ENCODE peak calls at places on chromosomes 4 and X, in five cellular contexts. One of them, this sample, is unnamed.

GRCh38 chr4:575281-576141 is 584 bp downstream of the TMEM271 start:
- DNase-seq in Panc1: no peak
- DNase-seq in keratinocyte: peak
- DNase-seq in coronary artery: no peak
- DNase-seq in neural progenitor cell: peak
- DNase-seq in this sample: no peak

GRCh38 chrX:107449490-107450175 is at the start of gene FRMPD3:
- DNase-seq in coronary artery: no peak
- DNase-seq in neural progenitor cell: peak
- DNase-seq in keratinocyte: no peak
- DNase-seq in Panc1: no peak
- DNase-seq in this sample: no peak

GRCh38 chrX:109696146-109696740 is 36.8 kb downstream of the ACSL4 start:
- DNase-seq in keratinocyte: no peak
- DNase-seq in Panc1: no peak
- DNase-seq in neural progenitor cell: no peak
- DNase-seq in coronary artery: no peak
- DNase-seq in this sample: no peak

GRCh38 chr4:125749354-125749753 is 434.6 kb downstream of the FAT4 start:
- DNase-seq in neural progenitor cell: no peak
- DNase-seq in Panc1: no peak
- DNase-seq in keratinocyte: no peak
- DNase-seq in coronary artery: no peak
- DNase-seq in this sample: no peak

GRCh38 chrX:48489892-48490291 is 13.9 kb downstream of the FTSJ1 start:
- DNase-seq in keratinocyte: no peak
- DNase-seq in coronary artery: no peak
- DNase-seq in neural progenitor cell: no peak
- DNase-seq in Panc1: no peak
- DNase-seq in this sample: no peak

GRCh38 chr4:99352602-99353580 is at the start of gene ADH1C:
- DNase-seq in neural progenitor cell: no peak
- DNase-seq in coronary artery: no peak
- DNase-seq in keratinocyte: no peak
- DNase-seq in Panc1: no peak
- DNase-seq in this sample: no peak

GRCh38 chrX:108225456-108225730 is 133.8 kb downstream of the ATG4A start:
- DNase-seq in coronary artery: no peak
- DNase-seq in neural progenitor cell: no peak
- DNase-seq in Panc1: no peak
- DNase-seq in keratinocyte: no peak
- DNase-seq in this sample: no peak

GRCh38 chr4:13920901-13921300 is 293.4 kb upstream of the BOD1L1 start:
- DNase-seq in neural progenitor cell: no peak
- DNase-seq in coronary artery: no peak
- DNase-seq in Panc1: peak
- DNase-seq in keratinocyte: peak
- DNase-seq in this sample: no peak

GRCh38 chr4:128524311-128524710 is 236.7 kb upstream of the PGRMC2 start:
- DNase-seq in neural progenitor cell: no peak
- DNase-seq in keratinocyte: peak
- DNase-seq in coronary artery: no peak
- DNase-seq in Panc1: no peak
- DNase-seq in this sample: no peak

GRCh38 chr4:101795704-101796103 is 5.2 kb downstream of the BANK1 start:
- DNase-seq in neural progenitor cell: no peak
- DNase-seq in Panc1: no peak
- DNase-seq in coronary artery: no peak
- DNase-seq in keratinocyte: no peak
- DNase-seq in this sample: no peak

GRCh38 chrX:110403436-110403835 is 44.8 kb downstream of the RTL9 start:
- DNase-seq in keratinocyte: no peak
- DNase-seq in neural progenitor cell: no peak
- DNase-seq in coronary artery: no peak
- DNase-seq in Panc1: no peak
- DNase-seq in this sample: no peak

GRCh38 chr4:7831330-7831729 is 108.3 kb downstream of the AFAP1 start:
- DNase-seq in keratinocyte: no peak
- DNase-seq in neural progenitor cell: no peak
- DNase-seq in Panc1: no peak
- DNase-seq in coronary artery: peak
- DNase-seq in this sample: no peak

GRCh38 chr4:151808120-151808529 is 47.3 kb upstream of the GATB start:
- DNase-seq in keratinocyte: peak
- DNase-seq in neural progenitor cell: no peak
- DNase-seq in coronary artery: no peak
- DNase-seq in Panc1: no peak
- DNase-seq in this sample: no peak

GRCh38 chrX:101417981-101418841 is 10.2 kb downstream of the HNRNPH2 start:
- DNase-seq in keratinocyte: no peak
- DNase-seq in coronary artery: peak
- DNase-seq in Panc1: no peak
- DNase-seq in neural progenitor cell: peak
- DNase-seq in this sample: peak

GRCh38 chr4:37909690-37910486 is 19.0 kb downstream of the TBC1D1 start:
- DNase-seq in neural progenitor cell: no peak
- DNase-seq in Panc1: no peak
- DNase-seq in keratinocyte: no peak
- DNase-seq in coronary artery: no peak
- DNase-seq in this sample: no peak

DNA sequence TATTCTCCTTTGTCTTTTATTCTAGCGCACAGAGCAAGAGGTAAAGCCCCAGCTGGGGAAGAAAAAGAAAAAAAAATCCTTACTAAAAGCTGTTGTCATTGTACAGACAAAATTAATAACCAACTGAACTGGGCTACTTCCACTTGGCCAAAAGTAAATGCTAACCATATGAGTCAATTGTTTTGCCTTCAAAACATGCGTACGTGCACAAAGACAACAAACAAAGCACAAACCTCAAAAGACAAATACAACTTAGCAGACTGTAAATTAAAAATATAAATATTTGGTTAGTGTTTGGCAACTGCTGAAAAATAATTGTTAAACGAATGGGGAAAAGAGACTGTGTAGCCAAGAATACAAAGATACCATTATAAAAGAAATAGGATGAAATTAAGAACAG is 5.9 kb downstream of the EDA2R start:
- DNase-seq in neural progenitor cell: no peak
- DNase-seq in keratinocyte: no peak
- DNase-seq in Panc1: no peak
- DNase-seq in coronary artery: no peak
- DNase-seq in this sample: no peak
- H3K27ac ChIP-seq in neural progenitor cell: no peak
- H3K27ac ChIP-seq in keratinocyte: no peak
- H3K27ac ChIP-seq in Panc1: no peak
- H3K27ac ChIP-seq in coronary artery: no peak
- H3K27ac ChIP-seq in this sample: no peak

DNA sequence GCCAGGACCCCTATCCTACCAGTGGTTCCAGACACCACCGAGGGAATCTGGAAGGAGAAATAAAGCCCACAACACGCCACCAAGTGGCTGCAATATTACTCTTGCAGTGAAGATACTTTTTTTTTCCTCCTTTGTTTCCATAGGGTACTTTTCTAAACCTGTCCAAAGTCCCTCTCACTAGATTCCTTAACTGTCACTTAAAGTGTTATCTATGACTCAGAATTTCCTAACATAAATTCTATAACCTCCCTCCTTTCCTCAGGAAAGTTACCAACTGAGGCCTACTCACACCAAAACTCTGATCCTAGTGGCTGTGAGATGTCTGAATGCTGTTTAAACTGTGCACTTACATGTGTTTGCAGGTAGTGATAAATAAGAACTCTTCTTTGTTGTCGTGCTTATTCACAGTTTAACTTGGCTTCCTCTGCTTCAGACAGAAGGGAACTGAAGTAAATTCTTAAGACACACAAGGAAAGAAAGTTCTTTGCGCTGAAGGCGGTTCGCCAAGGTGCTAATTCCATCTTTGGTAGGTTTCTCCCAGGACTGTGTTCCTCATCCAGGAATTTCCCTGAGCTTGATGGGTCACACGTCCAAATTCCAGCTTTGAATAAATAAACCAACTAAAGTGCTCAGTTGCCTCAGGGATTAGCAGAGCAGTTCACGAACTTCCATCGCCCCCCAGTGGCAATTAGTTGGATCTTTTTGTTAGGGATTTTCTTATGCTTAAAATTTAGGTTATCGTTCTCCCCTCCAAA is 10.7 kb upstream of the HCCS start:
- DNase-seq in Panc1: no peak
- DNase-seq in coronary artery: no peak
- DNase-seq in keratinocyte: no peak
- DNase-seq in neural progenitor cell: peak
- DNase-seq in this sample: no peak
- TF ChIP-seq CTCF in Panc1: peak
- TF ChIP-seq CTCF in coronary artery: no peak
- TF ChIP-seq CTCF in keratinocyte: peak
- TF ChIP-seq CTCF in neural progenitor cell: peak
- TF ChIP-seq CTCF in this sample: peak

DNA sequence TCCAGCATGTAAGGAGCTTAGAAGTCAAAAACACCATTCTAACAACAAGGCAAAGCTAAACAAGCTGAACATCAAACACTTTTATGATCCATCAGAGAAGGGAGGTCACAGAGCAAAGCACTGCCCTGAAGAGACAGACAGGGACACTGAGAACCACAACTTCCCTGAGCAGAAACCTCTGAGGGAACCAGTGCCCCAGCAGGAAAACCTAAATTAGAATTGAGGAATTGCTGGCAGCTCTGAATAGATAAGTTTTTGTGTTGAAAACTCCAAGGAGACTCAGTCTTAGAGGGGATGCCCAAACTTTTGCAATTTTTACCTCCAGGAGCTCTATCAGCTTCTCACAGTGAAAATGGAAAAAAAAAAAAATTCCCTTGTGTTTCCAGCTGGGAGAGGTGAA is 83.0 kb upstream of the MAPK10 start:
- DNase-seq in Panc1: no peak
- DNase-seq in keratinocyte: no peak
- DNase-seq in coronary artery: no peak
- DNase-seq in neural progenitor cell: no peak
- DNase-seq in this sample: no peak
- H3K4me3 ChIP-seq in Panc1: no peak
- H3K4me3 ChIP-seq in keratinocyte: no peak
- H3K4me3 ChIP-seq in coronary artery: no peak
- H3K4me3 ChIP-seq in neural progenitor cell: no peak
- H3K4me3 ChIP-seq in this sample: no peak

GRCh38 chr4:185813133-185813532 is 1.1 kb upstream of the SORBS2 start:
- DNase-seq in Panc1: no peak
- DNase-seq in coronary artery: no peak
- DNase-seq in keratinocyte: no peak
- DNase-seq in neural progenitor cell: no peak
- DNase-seq in this sample: no peak

GRCh38 chr4:185809517-185810071 is 2.4 kb downstream of the SORBS2 start:
- DNase-seq in neural progenitor cell: no peak
- DNase-seq in keratinocyte: no peak
- DNase-seq in Panc1: no peak
- DNase-seq in coronary artery: no peak
- DNase-seq in this sample: no peak

GRCh38 chr4:185810746-185811508 is 1.1 kb downstream of the SORBS2 start:
- DNase-seq in coronary artery: no peak
- DNase-seq in keratinocyte: no peak
- DNase-seq in neural progenitor cell: peak
- DNase-seq in Panc1: no peak
- DNase-seq in this sample: no peak

GRCh38 chr4:185817403-185817818 is 5.4 kb upstream of the SORBS2 start:
- DNase-seq in keratinocyte: no peak
- DNase-seq in neural progenitor cell: no peak
- DNase-seq in Panc1: no peak
- DNase-seq in coronary artery: no peak
- DNase-seq in this sample: no peak

DNA sequence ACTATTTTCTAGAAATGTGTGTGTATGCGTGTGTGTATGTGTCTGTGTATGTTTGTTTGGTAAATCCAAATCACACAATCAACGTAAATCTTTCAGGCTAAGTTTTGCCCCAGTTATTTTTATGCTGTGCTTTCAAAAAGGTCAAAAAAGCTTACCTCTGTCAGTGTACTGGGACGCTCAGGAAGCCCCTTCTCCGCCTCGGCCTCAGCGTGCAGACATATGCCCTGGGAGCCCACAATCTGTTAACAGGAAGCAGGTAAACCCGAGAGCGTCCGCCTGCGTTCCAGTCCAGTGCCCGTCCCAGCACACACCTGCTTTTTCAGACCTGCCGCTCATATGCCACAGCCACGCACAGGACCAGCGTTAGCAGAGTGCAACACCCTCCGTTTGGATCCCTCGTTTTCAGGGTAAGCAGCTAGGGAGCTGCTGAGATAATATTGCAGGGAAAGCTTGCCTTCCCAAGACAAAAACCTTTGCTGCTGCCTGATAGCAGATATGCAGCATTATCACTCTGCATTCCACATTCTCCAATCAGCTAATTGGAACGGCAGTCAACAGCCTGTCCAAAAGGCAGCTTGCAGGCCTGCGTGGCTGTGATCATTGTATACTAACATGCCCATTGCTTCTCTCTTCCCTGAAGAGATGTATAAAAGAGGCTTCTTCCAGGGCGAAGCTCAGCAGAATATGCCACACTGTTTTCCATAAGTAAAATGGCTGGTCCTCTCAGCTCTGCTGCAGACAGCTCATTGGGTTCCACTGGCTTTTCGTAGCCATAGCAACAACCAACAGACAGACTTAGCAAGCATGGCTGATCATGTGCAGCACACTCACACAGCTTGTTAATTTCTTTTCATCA is at the start of gene SORBS2:
- DNase-seq in keratinocyte: no peak
- DNase-seq in coronary artery: no peak
- DNase-seq in neural progenitor cell: peak
- DNase-seq in Panc1: no peak
- DNase-seq in this sample: peak
- H3K27ac ChIP-seq in keratinocyte: no peak
- H3K27ac ChIP-seq in coronary artery: peak
- H3K27ac ChIP-seq in neural progenitor cell: no peak
- H3K27ac ChIP-seq in Panc1: peak
- H3K27ac ChIP-seq in this sample: peak

DNA sequence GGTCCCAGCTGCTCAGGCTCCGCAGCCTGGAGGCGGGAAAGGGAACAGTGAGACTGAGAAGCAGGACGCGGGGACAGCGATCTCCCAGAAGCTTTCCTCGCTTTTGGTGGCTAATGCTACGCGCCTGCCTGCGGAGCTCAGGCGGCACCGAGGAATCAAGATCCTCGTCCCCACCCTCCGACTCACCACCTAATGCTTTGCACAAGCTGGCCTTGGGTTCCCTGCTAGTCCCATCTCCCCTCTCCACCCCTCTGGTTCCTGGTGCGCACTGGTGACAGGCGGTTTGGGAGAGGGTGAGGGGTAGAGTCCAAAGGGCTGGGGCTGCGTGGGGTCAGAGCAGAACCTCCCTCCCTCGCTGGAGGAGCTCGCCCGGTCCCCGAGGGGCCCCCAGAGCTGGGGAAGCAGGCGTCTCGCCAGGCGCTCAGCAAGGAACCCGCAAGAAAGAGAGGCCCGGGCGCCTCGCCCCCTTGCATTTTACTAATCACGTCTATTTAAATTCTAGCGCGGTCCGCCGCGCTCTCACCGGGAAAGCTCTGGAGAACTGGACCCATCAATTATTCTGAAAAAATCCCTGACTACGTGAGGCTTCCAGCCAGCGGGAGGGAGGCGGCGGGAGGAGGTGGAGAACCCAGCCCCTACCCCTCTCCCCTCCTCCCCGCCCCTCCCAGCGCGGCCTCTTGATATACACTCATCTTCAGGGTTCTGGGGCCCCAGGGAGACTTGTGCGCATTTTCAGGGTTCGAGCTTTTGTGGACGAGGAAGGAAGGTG is 9.1 kb downstream of the POU4F2 start:
- DNase-seq in coronary artery: no peak
- DNase-seq in neural progenitor cell: peak
- DNase-seq in keratinocyte: no peak
- DNase-seq in Panc1: no peak
- DNase-seq in this sample: no peak
- TF ChIP-seq CTCF in coronary artery: no peak
- TF ChIP-seq CTCF in neural progenitor cell: no peak
- TF ChIP-seq CTCF in keratinocyte: no peak
- TF ChIP-seq CTCF in Panc1: no peak
- TF ChIP-seq CTCF in this sample: no peak